ENCODE peak calls at places on chromosomes 5 and 9, in ten cellular contexts. M is Peyer's patch; T is heart left ventricle; O is MM.1S; C is prostate gland; A is effector memory CD4-positive, alpha-beta T cell; W is psoas muscle; Q is ovary; Y is HepG2; R is esophagus squamous epithelium. F is an unnamed sample. For H3K36me3, the result is how much of the 10 kb centered on the place peaks cover.

GRCh38 chr9:108779506-108779905 is 76.3 kb downstream of the ACTL7B start:
- DNase-seq in Q (no peak), R (no peak), O (no peak), Y (no peak), M (no peak), C (no peak), T (no peak), A (no peak), W (no peak), F (no peak)

GRCh38 chr9:89177021-89177400 is 1.6 kb downstream of the SHC3 start:
- DNase-seq in M (no peak), Q (no peak), T (no peak), A (no peak), W (no peak), O (no peak), Y (no peak), R (no peak), C (no peak), F (no peak)

GRCh38 chr5:141771031-141771430 is 89.0 kb upstream of the ARAP3 start:
- DNase-seq in A (no peak), M (no peak), Q (no peak), C (no peak), T (no peak), R (no peak), O (no peak), Y (no peak), W (no peak), F (no peak)

GRCh38 chr9:131712151-131712716 is 27.6 kb downstream of the RAPGEF1 start:
- DNase-seq in R (no peak), O (no peak), C (no peak), A (no peak), Y (no peak), M (no peak), Q (no peak), T (no peak), W (no peak), F (no peak)

GRCh38 chr5:142955628-142956027 is 185.5 kb downstream of the ARHGAP26 start:
- DNase-seq in T (no peak), M (no peak), R (no peak), W (no peak), Q (no peak), Y (no peak), C (no peak), O (no peak), A (no peak), F (no peak)

GRCh38 chr5:169997736-169998284 is 17.5 kb upstream of the INSYN2B start:
- DNase-seq in O (no peak), W (no peak), A (no peak), T (no peak), M (no peak), Y (no peak), C (no peak), R (no peak), Q (no peak), F (no peak)

GRCh38 chr9:2933165-2934095 is 89.5 kb upstream of the PUM3 start:
- DNase-seq in T (no peak), R (no peak), Q (no peak), M (no peak), A (no peak), C (no peak), Y (no peak), W (no peak), O (no peak), F (no peak)

GRCh38 chr9:109474170-109474569 is 23.9 kb downstream of the PTPN3 start:
- DNase-seq in R (no peak), W (no peak), T (no peak), Y (no peak), A (no peak), M (no peak), C (no peak), O (no peak), Q (no peak), F (no peak)

GRCh38 chr9:133044125-133044524 is 13.3 kb downstream of the GTF3C5 start:
- DNase-seq in O (no peak), C (no peak), A (no peak), W (no peak), R (no peak), Y (no peak), T (no peak), M (no peak), Q (no peak), F (no peak)

GRCh38 chr9:133046900-133047295 is 14.9 kb upstream of the CEL start:
- DNase-seq in O (no peak), Q (no peak), W (no peak), A (no peak), T (no peak), Y (no peak), R (no peak), M (no peak), C (no peak), F (no peak)

GRCh38 chr9:133044661-133045060 is 13.9 kb downstream of the GTF3C5 start:
- DNase-seq in Q (no peak), M (no peak), Y (no peak), W (no peak), C (no peak), O (no peak), R (no peak), A (no peak), T (no peak), F (no peak)

GRCh38 chr9:133045132-133045531 is 14.3 kb downstream of the GTF3C5 start:
- DNase-seq in A (no peak), C (no peak), W (no peak), T (no peak), R (no peak), Y (no peak), M (no peak), O (no peak), Q (no peak), F (no peak)

DNA sequence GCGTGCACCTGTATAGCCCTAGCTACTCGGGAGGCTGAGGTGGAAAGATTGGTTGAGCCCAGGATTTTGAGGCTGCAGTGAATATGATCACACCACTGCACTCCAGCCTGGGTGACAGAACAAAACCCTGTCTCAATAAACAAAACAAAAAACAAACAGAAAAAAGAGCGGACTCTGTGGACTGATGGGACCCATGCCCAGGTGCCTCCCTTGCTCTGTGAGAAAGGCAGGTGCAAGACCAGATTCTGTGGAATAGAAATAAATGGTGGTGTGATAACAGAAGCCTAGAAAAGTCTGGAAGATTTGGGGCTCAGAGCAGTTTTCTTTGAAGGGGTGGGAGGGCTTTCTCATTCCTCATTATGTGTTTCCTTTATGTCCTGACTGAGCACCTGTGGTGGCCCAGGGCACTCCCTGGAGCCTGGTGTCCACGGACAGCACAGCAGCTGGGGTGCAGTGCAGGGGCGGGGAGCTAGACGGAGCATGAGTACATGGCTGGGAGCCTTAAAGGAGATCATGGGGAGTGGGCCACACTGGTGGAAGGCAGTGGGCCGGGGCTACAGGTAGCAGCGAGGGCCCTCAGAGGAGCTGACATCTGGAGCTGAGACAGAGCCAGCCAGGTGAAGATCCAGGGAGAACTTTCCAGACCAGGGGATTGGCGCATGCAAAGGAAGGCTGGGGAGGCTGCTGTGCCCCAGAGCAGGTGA is 15.4 kb upstream of the CEL start:
- DNase-seq in Y (no peak), R (no peak), A (no peak), W (no peak), M (no peak), C (no peak), Q (no peak), O (no peak), T (no peak), F (no peak)
- H3K36me3 ChIP-seq in Y (half or more), R (half or more), A (half or more), W (half or more), M (under half), C (under half), Q (under half), O (under half), T (half or more), F (half or more)

DNA sequence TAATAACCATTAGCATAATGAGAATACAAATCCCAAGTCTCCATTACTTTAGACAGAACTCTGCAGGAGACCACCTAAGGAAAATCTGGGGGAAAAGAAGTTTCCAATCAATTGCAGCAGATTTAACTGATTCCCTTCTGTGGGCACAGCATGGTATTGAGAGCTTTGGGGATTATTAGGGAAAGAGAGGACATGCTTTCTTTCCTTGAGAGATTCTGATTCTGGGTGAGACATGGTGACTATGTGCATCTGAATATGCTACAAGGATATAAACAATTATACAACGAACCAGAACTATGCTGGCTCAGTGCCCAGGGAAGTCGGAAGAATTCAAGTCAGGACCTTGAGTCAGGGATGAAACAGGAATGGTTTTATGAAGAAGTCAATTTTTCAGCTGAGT is 183.7 kb downstream of the PDE4D start:
- DNase-seq in R (no peak), M (no peak), O (no peak), A (no peak), Q (no peak), T (no peak), C (peak), Y (no peak), W (no peak), F (no peak)
- H3K27ac ChIP-seq in R (peak), M (peak), O (no peak), A (no peak), Q (no peak), T (no peak), C (no peak), Y (no peak), W (no peak), F (no peak)

DNA sequence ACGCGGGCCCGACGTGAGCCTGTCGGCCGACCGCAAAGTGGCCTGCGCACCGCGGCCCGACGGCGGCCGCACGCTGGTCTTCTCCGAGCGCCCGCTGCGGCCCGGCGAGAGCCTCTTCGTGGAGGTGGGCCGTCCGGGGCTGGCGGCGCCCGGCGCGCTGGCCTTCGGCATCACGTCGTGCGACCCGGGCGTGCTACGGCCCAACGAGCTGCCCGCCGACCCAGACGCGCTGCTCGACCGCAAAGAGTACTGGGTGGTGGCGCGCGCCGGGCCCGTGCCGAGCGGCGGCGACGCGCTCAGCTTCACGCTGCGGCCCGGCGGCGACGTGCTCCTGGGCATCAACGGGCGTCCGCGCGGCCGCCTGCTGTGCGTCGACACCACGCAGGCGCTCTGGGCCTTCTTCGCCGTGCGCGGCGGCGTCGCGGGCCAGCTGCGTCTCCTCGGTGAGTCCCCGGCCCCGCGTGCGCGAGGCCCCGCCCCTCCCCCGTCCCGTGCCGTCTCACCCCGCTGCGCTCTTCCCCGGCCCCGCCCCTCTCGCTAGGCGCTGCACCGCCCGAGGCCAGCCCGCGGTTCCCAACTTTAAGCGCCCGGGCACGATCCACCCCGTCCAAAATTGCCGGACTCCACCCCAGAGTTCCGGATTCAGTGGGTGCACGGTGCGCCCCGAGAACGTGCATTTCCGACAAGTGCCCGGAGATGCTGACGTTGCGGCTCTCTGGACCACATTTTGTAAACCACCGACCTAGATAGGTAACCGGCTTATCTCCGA is 42.8 kb downstream of the NEURL1B start:
- DNase-seq in W (no peak), C (no peak), O (no peak), R (no peak), M (peak), Q (no peak), Y (no peak), T (no peak), A (peak), F (no peak)
- H3K4me3 ChIP-seq in W (no peak), C (no peak), O (no peak), R (no peak), M (peak), Q (no peak), Y (no peak), T (no peak), A (peak), F (no peak)

GRCh38 chr9:130470269-130470668 is 25.5 kb downstream of the ASS1 start:
- DNase-seq in R (no peak), A (no peak), M (no peak), C (no peak), Y (no peak), O (no peak), Q (no peak), T (no peak), W (no peak), F (no peak)

GRCh38 chr9:130465383-130466096 is 20.8 kb downstream of the ASS1 start:
- DNase-seq in A (no peak), T (no peak), W (no peak), M (no peak), Y (no peak), R (no peak), O (no peak), Q (no peak), C (no peak), F (no peak)

GRCh38 chr9:130468566-130468965 is 23.8 kb downstream of the ASS1 start:
- DNase-seq in C (no peak), W (no peak), Y (no peak), R (no peak), A (no peak), M (no peak), Q (no peak), T (no peak), O (no peak), F (no peak)

GRCh38 chr9:130466537-130467217 is 21.9 kb downstream of the ASS1 start:
- DNase-seq in C (no peak), M (no peak), O (no peak), T (no peak), R (no peak), A (no peak), W (no peak), Y (no peak), Q (no peak), F (no peak)

GRCh38 chr9:130467371-130467770 is 22.6 kb downstream of the ASS1 start:
- DNase-seq in C (no peak), T (no peak), W (no peak), R (no peak), O (no peak), Q (no peak), A (no peak), M (no peak), Y (no peak), F (no peak)
- H3K36me3 ChIP-seq in C (under half), T (under half), W (under half), R (under half), O (under half), Q (under half), A (under half), M (under half), Y (under half), F (under half)

GRCh38 chr5:115854139-115854538 is 12.4 kb downstream of the AP3S1 start:
- DNase-seq in A (no peak), R (no peak), T (no peak), C (no peak), M (no peak), Y (no peak), Q (no peak), W (no peak), O (no peak), F (no peak)

GRCh38 chr5:115844321-115844817 is 2.6 kb downstream of the AP3S1 start:
- DNase-seq in C (no peak), W (no peak), Y (peak), M (no peak), R (no peak), O (no peak), A (no peak), Q (no peak), T (no peak), F (no peak)

GRCh38 chr5:115850771-115851416 is 9.2 kb downstream of the AP3S1 start:
- DNase-seq in W (no peak), M (no peak), A (no peak), T (no peak), Q (no peak), Y (no peak), O (no peak), R (no peak), C (no peak), F (no peak)

GRCh38 chr5:115847290-115847689 is 5.6 kb downstream of the AP3S1 start:
- DNase-seq in M (no peak), O (no peak), A (no peak), Q (no peak), C (no peak), R (no peak), W (no peak), T (no peak), Y (no peak), F (no peak)

GRCh38 chr5:115849258-115849798 is 7.6 kb downstream of the AP3S1 start:
- DNase-seq in C (no peak), M (no peak), R (no peak), W (no peak), O (no peak), A (no peak), T (no peak), Y (no peak), Q (no peak), F (no peak)
- H3K27ac ChIP-seq in C (no peak), M (no peak), R (no peak), W (no peak), O (no peak), A (no peak), T (no peak), Y (no peak), Q (no peak), F (no peak)

GRCh38 chr5:171434874-171435273 is 15.4 kb downstream of the FGF18 start:
- DNase-seq in R (no peak), C (no peak), M (no peak), Q (no peak), A (no peak), T (no peak), Y (no peak), W (no peak), O (no peak), F (no peak)

GRCh38 chr5:171435908-171436307 is 16.5 kb downstream of the FGF18 start:
- DNase-seq in C (no peak), W (no peak), R (no peak), M (no peak), O (no peak), T (no peak), Y (no peak), Q (no peak), A (no peak), F (no peak)

GRCh38 chr5:171438753-171439152 is 19.3 kb downstream of the FGF18 start:
- DNase-seq in A (no peak), Q (no peak), R (no peak), C (no peak), M (no peak), T (no peak), O (no peak), Y (no peak), W (no peak), F (no peak)

GRCh38 chr5:171437286-171437821 is 17.9 kb downstream of the FGF18 start:
- DNase-seq in T (peak), M (no peak), W (peak), Q (no peak), Y (no peak), O (no peak), C (no peak), A (no peak), R (no peak), F (no peak)

DNA sequence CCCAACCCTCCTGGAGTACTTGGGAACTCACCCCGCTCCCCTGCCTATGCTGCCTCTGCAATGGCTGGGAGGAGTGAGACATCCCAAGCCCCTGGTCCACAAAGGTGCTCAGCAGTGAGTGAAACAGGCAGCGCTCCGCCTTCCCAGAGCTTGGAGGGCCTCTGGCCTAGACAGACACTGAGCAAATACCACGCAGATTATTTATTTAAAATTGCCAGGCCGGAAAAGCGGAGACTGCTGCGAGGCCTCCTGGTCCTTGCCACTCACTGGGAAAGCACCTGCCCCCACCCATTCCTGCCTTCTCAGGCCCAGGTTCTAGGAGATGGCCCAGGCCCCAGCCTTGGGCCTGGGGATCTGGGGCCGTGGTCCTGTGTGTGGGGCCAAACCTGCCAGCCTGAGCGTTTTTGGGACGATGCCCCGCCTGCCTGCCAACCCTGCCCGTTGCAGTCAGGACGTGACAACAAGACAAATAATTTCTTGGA is 17.4 kb downstream of the FGF18 start:
- DNase-seq in Q (no peak), C (no peak), O (no peak), R (no peak), T (no peak), M (no peak), W (peak), A (no peak), Y (no peak), F (no peak)
- H3K4me3 ChIP-seq in Q (no peak), C (no peak), O (no peak), R (no peak), T (no peak), M (no peak), W (no peak), A (no peak), Y (no peak), F (no peak)

GRCh38 chr9:77276799-77277198 is 99.5 kb downstream of the VPS13A start:
- DNase-seq in T (no peak), O (no peak), M (no peak), R (no peak), A (no peak), Q (no peak), Y (no peak), C (no peak), W (no peak), F (no peak)

DNA sequence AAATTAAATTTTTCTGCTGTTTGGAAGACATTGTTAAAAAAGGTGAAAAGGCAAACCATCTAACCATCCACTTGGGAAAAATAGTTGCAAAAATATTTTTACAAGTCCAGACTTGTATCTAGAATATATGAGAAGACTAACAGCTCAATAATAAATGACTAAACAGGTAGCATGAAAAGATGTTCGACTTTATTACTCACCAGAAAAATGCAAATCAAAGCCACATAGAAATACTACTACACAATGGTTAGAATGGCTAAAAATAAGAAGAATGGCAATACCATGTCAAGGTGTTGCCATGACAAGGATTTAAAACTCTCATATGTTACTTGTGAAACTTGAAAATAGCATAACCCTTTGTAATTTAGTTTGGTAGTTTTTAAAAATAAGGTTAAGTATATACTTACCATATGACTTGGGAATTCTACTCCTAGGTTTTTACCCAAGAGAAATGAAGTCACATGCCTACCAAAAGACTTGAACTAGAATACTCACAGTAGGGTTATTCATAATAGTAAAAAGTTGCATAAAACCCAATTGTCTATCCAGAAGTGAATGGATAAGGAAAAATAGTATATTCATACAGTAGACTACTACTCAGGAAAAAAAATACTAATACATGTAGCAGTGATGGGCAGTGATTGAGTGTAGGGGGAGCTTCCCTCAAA is 93.8 kb downstream of the VPS13A start:
- DNase-seq in W (no peak), C (no peak), Q (no peak), T (no peak), R (no peak), Y (no peak), M (no peak), A (no peak), O (no peak), F (no peak)
- H3K36me3 ChIP-seq in W (under half), C (under half), Q (under half), T (under half), R (under half), Y (under half), M (under half), A (under half), O (under half), F (under half)